ENCODE peak calls at places on chromosomes 7 and 10, in eight cellular contexts. One of them, this sample, is unnamed.
A peak's percentile ranks its signal among the peaks of the same experiment; 100 is the strongest.

GRCh38 chr7:1691601-1692499 is 21.8 kb downstream of the ELFN1 start:
- DNase-seq in CD8-positive, alpha-beta T cell: no peak
- DNase-seq in endothelial cell of umbilical vein: no peak
- DNase-seq in esophagus squamous epithelium: no peak
- DNase-seq in GM12865: no peak
- DNase-seq in HFF-Myc: no peak
- DNase-seq in adrenal gland: peak; percentile 49
- DNase-seq in GM20000: no peak
- DNase-seq in this sample: no peak

GRCh38 chr10:88728107-88728763 is 22.2 kb downstream of the LIPK start:
- DNase-seq in CD8-positive, alpha-beta T cell: peak; percentile 19
- DNase-seq in endothelial cell of umbilical vein: peak; percentile 13
- DNase-seq in esophagus squamous epithelium: no peak
- DNase-seq in GM12865: peak; percentile 49
- DNase-seq in HFF-Myc: no peak
- DNase-seq in adrenal gland: peak; percentile 56
- DNase-seq in GM20000: no peak
- DNase-seq in this sample: peak; percentile 74

GRCh38 chr7:150715293-150715692 is 1.1 kb upstream of the GIMAP1 start:
- DNase-seq in CD8-positive, alpha-beta T cell: no peak
- DNase-seq in endothelial cell of umbilical vein: no peak
- DNase-seq in esophagus squamous epithelium: no peak
- DNase-seq in GM12865: peak; percentile 47
- DNase-seq in HFF-Myc: no peak
- DNase-seq in adrenal gland: no peak
- DNase-seq in GM20000: no peak
- DNase-seq in this sample: no peak

GRCh38 chr7:151141855-151142685 is 25.4 kb downstream of the GBX1 start:
- DNase-seq in CD8-positive, alpha-beta T cell: peak; percentile 17
- DNase-seq in endothelial cell of umbilical vein: no peak
- DNase-seq in esophagus squamous epithelium: no peak
- DNase-seq in GM12865: no peak
- DNase-seq in HFF-Myc: no peak
- DNase-seq in adrenal gland: peak; percentile 46
- DNase-seq in GM20000: no peak
- DNase-seq in this sample: no peak

GRCh38 chr10:124290095-124290795 is 128.5 kb downstream of the OAT start:
- DNase-seq in CD8-positive, alpha-beta T cell: no peak
- DNase-seq in endothelial cell of umbilical vein: no peak
- DNase-seq in esophagus squamous epithelium: no peak
- DNase-seq in GM12865: peak; percentile 84
- DNase-seq in HFF-Myc: peak; percentile 85
- DNase-seq in adrenal gland: peak; percentile 68
- DNase-seq in GM20000: peak; percentile 60
- DNase-seq in this sample: no peak

GRCh38 chr10:78575400-78575799 is 493.4 kb upstream of the ZMIZ1 start:
- DNase-seq in CD8-positive, alpha-beta T cell: no peak
- DNase-seq in endothelial cell of umbilical vein: peak; percentile 40
- DNase-seq in esophagus squamous epithelium: no peak
- DNase-seq in GM12865: no peak
- DNase-seq in HFF-Myc: no peak
- DNase-seq in adrenal gland: peak; percentile 41
- DNase-seq in GM20000: no peak
- DNase-seq in this sample: no peak

GRCh38 chr7:508461-509170 is 11.0 kb downstream of the PDGFA start:
- DNase-seq in CD8-positive, alpha-beta T cell: peak; percentile 11
- DNase-seq in endothelial cell of umbilical vein: no peak
- DNase-seq in esophagus squamous epithelium: no peak
- DNase-seq in GM12865: no peak
- DNase-seq in HFF-Myc: no peak
- DNase-seq in adrenal gland: no peak
- DNase-seq in GM20000: no peak
- DNase-seq in this sample: peak; percentile 15

GRCh38 chr7:1641173-1641572 is 28.9 kb upstream of the ELFN1 start:
- DNase-seq in CD8-positive, alpha-beta T cell: no peak
- DNase-seq in endothelial cell of umbilical vein: no peak
- DNase-seq in esophagus squamous epithelium: no peak
- DNase-seq in GM12865: no peak
- DNase-seq in HFF-Myc: no peak
- DNase-seq in adrenal gland: no peak
- DNase-seq in GM20000: no peak
- DNase-seq in this sample: no peak

GRCh38 chr7:124701955-124702354 is 63.6 kb downstream of the GPR37 start:
- DNase-seq in CD8-positive, alpha-beta T cell: no peak
- DNase-seq in endothelial cell of umbilical vein: no peak
- DNase-seq in esophagus squamous epithelium: no peak
- DNase-seq in GM12865: no peak
- DNase-seq in HFF-Myc: no peak
- DNase-seq in adrenal gland: no peak
- DNase-seq in GM20000: no peak
- DNase-seq in this sample: no peak

GRCh38 chr7:140679186-140679585 is 6.4 kb downstream of the ADCK2 start:
- DNase-seq in CD8-positive, alpha-beta T cell: no peak
- DNase-seq in endothelial cell of umbilical vein: no peak
- DNase-seq in esophagus squamous epithelium: no peak
- DNase-seq in GM12865: no peak
- DNase-seq in HFF-Myc: no peak
- DNase-seq in adrenal gland: peak; percentile 31
- DNase-seq in GM20000: no peak
- DNase-seq in this sample: no peak

GRCh38 chr10:126253613-126254002 is 134.7 kb downstream of the ADAM12 start:
- DNase-seq in CD8-positive, alpha-beta T cell: no peak
- DNase-seq in endothelial cell of umbilical vein: no peak
- DNase-seq in esophagus squamous epithelium: no peak
- DNase-seq in GM12865: no peak
- DNase-seq in HFF-Myc: no peak
- DNase-seq in adrenal gland: no peak
- DNase-seq in GM20000: no peak
- DNase-seq in this sample: no peak

GRCh38 chr10:14366760-14367159 is 36.0 kb upstream of the FRMD4A start:
- DNase-seq in CD8-positive, alpha-beta T cell: no peak
- DNase-seq in endothelial cell of umbilical vein: no peak
- DNase-seq in esophagus squamous epithelium: no peak
- DNase-seq in GM12865: no peak
- DNase-seq in HFF-Myc: no peak
- DNase-seq in adrenal gland: no peak
- DNase-seq in GM20000: no peak
- DNase-seq in this sample: no peak

GRCh38 chr10:75776738-75777504 is 345.5 kb downstream of the LRMDA start:
- DNase-seq in CD8-positive, alpha-beta T cell: no peak
- DNase-seq in endothelial cell of umbilical vein: no peak
- DNase-seq in esophagus squamous epithelium: no peak
- DNase-seq in GM12865: no peak
- DNase-seq in HFF-Myc: no peak
- DNase-seq in adrenal gland: no peak
- DNase-seq in GM20000: no peak
- DNase-seq in this sample: no peak

GRCh38 chr7:2720024-2720423 is 32.0 kb downstream of the AMZ1 start:
- DNase-seq in CD8-positive, alpha-beta T cell: no peak
- DNase-seq in endothelial cell of umbilical vein: no peak
- DNase-seq in esophagus squamous epithelium: no peak
- DNase-seq in GM12865: no peak
- DNase-seq in HFF-Myc: no peak
- DNase-seq in adrenal gland: no peak
- DNase-seq in GM20000: no peak
- DNase-seq in this sample: no peak

GRCh38 chr7:143375298-143376034 is 5.7 kb upstream of the ZYX start:
- DNase-seq in CD8-positive, alpha-beta T cell: peak; percentile 78
- DNase-seq in endothelial cell of umbilical vein: no peak
- DNase-seq in esophagus squamous epithelium: no peak
- DNase-seq in GM12865: no peak
- DNase-seq in HFF-Myc: no peak
- DNase-seq in adrenal gland: no peak
- DNase-seq in GM20000: no peak
- DNase-seq in this sample: no peak

GRCh38 chr10:68010426-68010825 is 64.7 kb downstream of the HERC4 start:
- DNase-seq in CD8-positive, alpha-beta T cell: no peak
- DNase-seq in endothelial cell of umbilical vein: no peak
- DNase-seq in esophagus squamous epithelium: no peak
- DNase-seq in GM12865: no peak
- DNase-seq in HFF-Myc: no peak
- DNase-seq in adrenal gland: no peak
- DNase-seq in GM20000: no peak
- DNase-seq in this sample: peak; percentile 16

GRCh38 chr10:124742418-124743187 is 1.6 kb downstream of the FAM53B start:
- DNase-seq in CD8-positive, alpha-beta T cell: no peak
- DNase-seq in endothelial cell of umbilical vein: peak; percentile 72
- DNase-seq in esophagus squamous epithelium: no peak
- DNase-seq in GM12865: peak; percentile 50
- DNase-seq in HFF-Myc: no peak
- DNase-seq in adrenal gland: peak; percentile 71
- DNase-seq in GM20000: no peak
- DNase-seq in this sample: peak; percentile 60

GRCh38 chr10:23693398-23693797 is 254.5 kb downstream of the OTUD1 start:
- DNase-seq in CD8-positive, alpha-beta T cell: no peak
- DNase-seq in endothelial cell of umbilical vein: no peak
- DNase-seq in esophagus squamous epithelium: no peak
- DNase-seq in GM12865: no peak
- DNase-seq in HFF-Myc: no peak
- DNase-seq in adrenal gland: no peak
- DNase-seq in GM20000: no peak
- DNase-seq in this sample: peak; percentile 78

DNA sequence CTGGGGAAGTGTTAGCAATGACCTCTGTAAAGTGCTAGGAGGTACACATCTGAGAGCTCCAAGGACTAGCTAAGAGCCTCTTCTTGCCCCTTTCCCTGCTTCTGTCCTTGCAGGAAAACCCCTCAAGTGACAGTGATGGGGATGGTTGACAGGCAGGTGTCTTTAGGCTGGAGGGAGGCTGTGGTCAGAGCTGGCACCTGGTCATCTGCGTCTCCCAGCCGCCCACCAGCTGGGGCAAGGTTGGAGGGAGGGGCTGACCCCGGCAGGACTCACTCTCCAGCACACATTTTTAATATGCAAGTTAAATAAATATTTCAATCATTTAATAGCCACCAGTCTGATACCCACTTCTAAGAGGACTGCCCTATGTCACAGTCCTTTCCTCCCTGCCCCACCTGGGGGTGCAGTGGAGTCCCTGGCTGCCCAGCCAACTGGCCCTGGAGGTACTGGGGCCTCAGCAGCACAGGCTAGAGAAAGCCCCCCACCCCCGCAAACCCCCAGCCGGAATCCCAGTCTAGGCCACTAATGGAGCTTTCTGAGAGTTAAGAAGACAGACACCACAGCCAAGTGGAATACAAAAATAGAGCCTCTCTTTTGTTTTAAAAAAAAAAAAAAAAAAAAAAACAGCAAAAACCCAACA is 6.3 kb downstream of the FGF8 start:
- DNase-seq in CD8-positive, alpha-beta T cell: no peak
- DNase-seq in endothelial cell of umbilical vein: no peak
- DNase-seq in esophagus squamous epithelium: no peak
- DNase-seq in GM12865: no peak
- DNase-seq in HFF-Myc: no peak
- DNase-seq in adrenal gland: no peak
- DNase-seq in GM20000: no peak
- DNase-seq in this sample: no peak
- TF ChIP-seq CTCF in CD8-positive, alpha-beta T cell: no peak
- TF ChIP-seq CTCF in endothelial cell of umbilical vein: no peak
- TF ChIP-seq CTCF in esophagus squamous epithelium: no peak
- TF ChIP-seq CTCF in GM12865: no peak
- TF ChIP-seq CTCF in HFF-Myc: no peak
- TF ChIP-seq CTCF in adrenal gland: no peak
- TF ChIP-seq CTCF in GM20000: no peak
- TF ChIP-seq CTCF in this sample: no peak

GRCh38 chr10:5775705-5776104 is 37.5 kb downstream of the GDI2 start:
- DNase-seq in CD8-positive, alpha-beta T cell: peak; percentile 93
- DNase-seq in endothelial cell of umbilical vein: no peak
- DNase-seq in esophagus squamous epithelium: no peak
- DNase-seq in GM12865: no peak
- DNase-seq in HFF-Myc: no peak
- DNase-seq in adrenal gland: no peak
- DNase-seq in GM20000: peak; percentile 12
- DNase-seq in this sample: no peak

GRCh38 chr10:5779753-5780152 is 33.5 kb downstream of the GDI2 start:
- DNase-seq in CD8-positive, alpha-beta T cell: no peak
- DNase-seq in endothelial cell of umbilical vein: no peak
- DNase-seq in esophagus squamous epithelium: no peak
- DNase-seq in GM12865: no peak
- DNase-seq in HFF-Myc: no peak
- DNase-seq in adrenal gland: no peak
- DNase-seq in GM20000: no peak
- DNase-seq in this sample: no peak

GRCh38 chr10:5774987-5775386 is 38.2 kb downstream of the GDI2 start:
- DNase-seq in CD8-positive, alpha-beta T cell: no peak
- DNase-seq in endothelial cell of umbilical vein: no peak
- DNase-seq in esophagus squamous epithelium: no peak
- DNase-seq in GM12865: no peak
- DNase-seq in HFF-Myc: no peak
- DNase-seq in adrenal gland: no peak
- DNase-seq in GM20000: no peak
- DNase-seq in this sample: no peak

GRCh38 chr10:5776881-5777197 is 36.4 kb downstream of the GDI2 start:
- DNase-seq in CD8-positive, alpha-beta T cell: no peak
- DNase-seq in endothelial cell of umbilical vein: peak; percentile 51
- DNase-seq in esophagus squamous epithelium: no peak
- DNase-seq in GM12865: no peak
- DNase-seq in HFF-Myc: peak; percentile 14
- DNase-seq in adrenal gland: no peak
- DNase-seq in GM20000: no peak
- DNase-seq in this sample: no peak

GRCh38 chr10:5776150-5776880 is 36.9 kb downstream of the GDI2 start:
- DNase-seq in CD8-positive, alpha-beta T cell: no peak
- DNase-seq in endothelial cell of umbilical vein: no peak
- DNase-seq in esophagus squamous epithelium: no peak
- DNase-seq in GM12865: no peak
- DNase-seq in HFF-Myc: no peak
- DNase-seq in adrenal gland: no peak
- DNase-seq in GM20000: no peak
- DNase-seq in this sample: no peak
- TF ChIP-seq CTCF in CD8-positive, alpha-beta T cell: no peak
- TF ChIP-seq CTCF in endothelial cell of umbilical vein: no peak
- TF ChIP-seq CTCF in esophagus squamous epithelium: no peak
- TF ChIP-seq CTCF in GM12865: no peak
- TF ChIP-seq CTCF in HFF-Myc: no peak
- TF ChIP-seq CTCF in adrenal gland: no peak
- TF ChIP-seq CTCF in GM20000: no peak
- TF ChIP-seq CTCF in this sample: no peak

GRCh38 chr7:27739301-27739913 is 555 bp upstream of the TAX1BP1 start:
- DNase-seq in CD8-positive, alpha-beta T cell: no peak
- DNase-seq in endothelial cell of umbilical vein: peak; percentile 64
- DNase-seq in esophagus squamous epithelium: no peak
- DNase-seq in GM12865: peak; percentile 1
- DNase-seq in HFF-Myc: no peak
- DNase-seq in adrenal gland: no peak
- DNase-seq in GM20000: no peak
- DNase-seq in this sample: no peak
- TF ChIP-seq CTCF in CD8-positive, alpha-beta T cell: no peak
- TF ChIP-seq CTCF in endothelial cell of umbilical vein: no peak
- TF ChIP-seq CTCF in esophagus squamous epithelium: no peak
- TF ChIP-seq CTCF in GM12865: no peak
- TF ChIP-seq CTCF in HFF-Myc: no peak
- TF ChIP-seq CTCF in adrenal gland: no peak
- TF ChIP-seq CTCF in GM20000: no peak
- TF ChIP-seq CTCF in this sample: no peak

DNA sequence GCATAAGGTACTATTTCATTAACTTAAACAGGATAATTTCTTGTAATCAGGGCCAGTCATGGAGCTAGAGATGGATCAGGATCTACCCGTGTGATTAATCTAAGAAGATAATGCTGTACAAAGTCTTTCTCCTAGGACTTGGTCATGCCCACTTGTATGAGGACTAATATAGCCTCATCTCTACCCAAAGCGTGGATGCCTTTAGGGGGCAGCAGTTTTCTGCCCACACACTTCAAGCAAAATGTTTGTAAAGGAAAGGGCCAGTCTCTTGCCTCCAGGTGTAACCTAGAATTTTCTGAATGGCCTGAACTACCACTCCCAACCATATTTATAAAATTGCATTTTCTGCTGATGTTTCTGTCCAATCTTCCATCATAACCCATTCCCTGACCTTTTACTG is 764.0 kb upstream of the IGFBP3 start:
- DNase-seq in CD8-positive, alpha-beta T cell: no peak
- DNase-seq in endothelial cell of umbilical vein: peak; percentile 31
- DNase-seq in esophagus squamous epithelium: no peak
- DNase-seq in GM12865: peak; percentile 27
- DNase-seq in HFF-Myc: no peak
- DNase-seq in adrenal gland: no peak
- DNase-seq in GM20000: no peak
- DNase-seq in this sample: no peak
- TF ChIP-seq CTCF in CD8-positive, alpha-beta T cell: no peak
- TF ChIP-seq CTCF in endothelial cell of umbilical vein: peak; percentile 28
- TF ChIP-seq CTCF in esophagus squamous epithelium: no peak
- TF ChIP-seq CTCF in GM12865: peak; percentile 6
- TF ChIP-seq CTCF in HFF-Myc: no peak
- TF ChIP-seq CTCF in adrenal gland: no peak
- TF ChIP-seq CTCF in GM20000: no peak
- TF ChIP-seq CTCF in this sample: no peak

This sample was measured in glutamatergic neuron.